ENCODE peak calls at places on chromosome 5, in ten cellular contexts. Y is Peyer's patch; C is psoas muscle; I is ovary; H is right cardiac atrium; Z is aorta; G is AG04450; J is CD8-positive, alpha-beta T cell; S is Panc1; M is upper lobe of right lung. L is an unnamed sample.

GRCh38 chr5:43121565-43122484 is 1.1 kb downstream of the ZNF131 start:
- DNase-seq in G (peak; percentile 21), Z (no peak), Y (no peak), I (no peak), S (no peak), H (no peak), C (no peak), M (no peak), J (no peak), L (no peak)

GRCh38 chr5:57698785-57699184 is 216.2 kb upstream of the ACTBL2 start:
- DNase-seq in C (no peak), Y (no peak), S (peak; percentile 84), H (no peak), Z (no peak), M (no peak), I (no peak), J (no peak), G (no peak), L (no peak)

GRCh38 chr5:124843596-124843899 is 97.1 kb upstream of the ZNF608 start:
- DNase-seq in C (no peak), M (no peak), H (no peak), Y (no peak), Z (no peak), I (no peak), G (no peak), S (no peak), J (no peak), L (no peak)

GRCh38 chr5:141596867-141597266 is 21.9 kb downstream of the DIAPH1 start:
- DNase-seq in Z (no peak), I (no peak), J (no peak), H (no peak), G (no peak), Y (no peak), S (no peak), M (no peak), C (no peak), L (no peak)

GRCh38 chr5:113693205-113693553 is 179.7 kb downstream of the YTHDC2 start:
- DNase-seq in I (no peak), C (no peak), M (no peak), G (no peak), H (no peak), J (no peak), S (no peak), Z (no peak), Y (no peak), L (no peak)

GRCh38 chr5:89930591-89931383 is 478.8 kb downstream of the CETN3 start:
- DNase-seq in J (no peak), Z (no peak), M (no peak), C (no peak), G (peak; percentile 4), S (peak; percentile 74), I (no peak), H (no peak), Y (no peak), L (no peak)

GRCh38 chr5:123000731-123001130 is 35.8 kb downstream of the PPIC start:
- DNase-seq in M (no peak), H (no peak), I (no peak), G (no peak), Z (no peak), J (no peak), Y (no peak), S (no peak), C (no peak), L (no peak)

GRCh38 chr5:34571380-34572041 is 84.6 kb upstream of the RAI14 start:
- DNase-seq in M (no peak), I (no peak), H (no peak), C (no peak), J (no peak), G (peak; percentile 42), S (no peak), Y (no peak), Z (no peak), L (no peak)

GRCh38 chr5:171600736-171601265 is 181.4 kb downstream of the FGF18 start:
- DNase-seq in Z (peak; percentile 76), H (peak; percentile 70), G (no peak), M (no peak), I (no peak), J (no peak), S (no peak), Y (no peak), C (peak; percentile 43), L (peak; percentile 62)

GRCh38 chr5:93611510-93611899 is 28.5 kb downstream of the NR2F1 start:
- DNase-seq in S (no peak), Z (no peak), Y (no peak), H (no peak), I (no peak), M (no peak), J (no peak), C (no peak), G (no peak), L (no peak)

GRCh38 chr5:93611900-93612898 is 29.2 kb downstream of the NR2F1 start:
- DNase-seq in G (no peak), I (peak; percentile 43), C (no peak), Z (no peak), Y (no peak), M (no peak), J (peak; percentile 27), S (no peak), H (peak; percentile 67), L (no peak)

GRCh38 chr5:93609756-93610155 is 26.7 kb downstream of the NR2F1 start:
- DNase-seq in C (no peak), Y (no peak), J (no peak), Z (no peak), S (no peak), G (no peak), H (no peak), M (no peak), I (no peak), L (no peak)

GRCh38 chr5:93607367-93608258 is 24.6 kb downstream of the NR2F1 start:
- DNase-seq in J (peak; percentile 33), G (no peak), Z (no peak), Y (no peak), H (no peak), C (no peak), I (no peak), M (no peak), S (no peak), L (no peak)

DNA sequence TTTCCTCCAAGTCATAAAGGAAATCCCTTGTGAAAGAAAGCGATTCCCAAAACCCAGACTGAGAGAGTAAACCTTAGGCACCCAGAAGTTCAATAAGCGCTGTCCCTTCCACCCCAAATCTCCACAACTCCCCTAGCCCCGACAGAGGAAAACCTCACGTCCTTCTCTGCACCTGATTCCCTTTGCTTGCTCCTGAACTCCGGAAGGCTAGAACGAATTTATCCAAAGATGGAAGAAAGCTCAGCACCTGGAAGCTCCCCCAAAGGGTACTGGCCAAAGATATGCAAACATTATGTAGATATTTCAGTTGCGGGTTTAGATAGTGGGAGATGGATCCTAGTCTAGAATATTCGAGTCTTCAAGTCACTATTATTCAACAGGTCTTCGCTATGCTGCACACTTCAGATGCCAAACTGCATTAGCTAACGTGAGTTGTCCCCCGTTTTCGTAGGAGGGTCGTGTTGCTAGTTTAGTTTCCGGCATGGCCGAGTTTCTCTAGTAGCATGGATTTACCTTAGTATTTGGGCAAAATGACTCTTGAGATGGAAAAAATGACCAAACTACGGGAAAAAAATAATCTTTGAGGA is 27.7 kb downstream of the NR2F1 start:
- DNase-seq in I (no peak), J (no peak), Y (no peak), S (no peak), H (no peak), G (no peak), Z (no peak), C (no peak), M (no peak), L (no peak)
- H3K27me3 ChIP-seq in I (no peaks in the 10 kb centered on the region), J (peaks cover 63% of the 10 kb centered on the region), Y (no peaks in the 10 kb centered on the region), S (peaks cover 44% of the 10 kb centered on the region), H (no peaks in the 10 kb centered on the region), G (peaks cover 21% of the 10 kb centered on the region), Z (peaks cover 2% of the 10 kb centered on the region), C (peaks cover 14% of the 10 kb centered on the region), M (peaks cover 94% of the 10 kb centered on the region), L (peaks cover 79% of the 10 kb centered on the region)

DNA sequence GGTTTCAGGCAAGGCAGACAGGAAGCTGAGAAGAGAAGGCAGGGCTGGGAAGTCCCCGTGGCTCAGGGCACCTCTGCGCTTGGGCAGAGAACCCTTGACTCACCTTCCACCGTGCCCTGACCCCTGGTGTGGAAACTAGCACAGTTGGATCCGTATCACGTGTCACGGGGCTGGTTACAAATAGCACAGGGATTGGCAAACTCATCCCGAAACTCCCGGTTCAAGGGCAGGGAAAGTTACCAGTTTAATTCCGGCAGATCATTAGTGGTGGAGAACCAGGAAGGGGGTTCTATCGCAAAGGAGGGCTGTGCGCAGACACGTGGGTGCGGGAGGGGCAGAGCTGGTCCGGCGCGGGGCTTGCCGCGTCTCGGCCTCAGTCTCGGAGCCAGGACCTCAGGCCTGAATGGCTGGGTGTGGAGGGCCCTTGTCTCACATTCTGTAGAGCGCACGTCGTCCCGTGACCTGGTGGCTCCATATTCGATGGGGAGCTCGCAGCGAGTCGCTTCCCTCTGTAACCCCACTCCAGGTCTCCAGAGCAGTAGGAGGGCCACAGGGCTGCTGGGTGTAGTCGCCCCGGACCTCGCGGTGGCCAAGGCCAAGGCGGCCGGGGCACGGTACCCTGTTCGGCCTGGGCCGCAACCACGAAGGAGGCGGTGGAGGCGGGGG is 750 bp upstream of the TMEM171 start:
- DNase-seq in C (peak; percentile 23), J (no peak), Y (no peak), I (no peak), G (no peak), M (no peak), Z (no peak), S (no peak), H (no peak), L (no peak)
- H3K27ac ChIP-seq in C (peak overlapping the region; percentile 46), J (no peak overlapping the region), Y (peak overlapping the region; percentile 99), I (no peak overlapping the region), G (no peak overlapping the region), M (no peak overlapping the region), Z (no peak overlapping the region), S (no peak overlapping the region), H (no peak overlapping the region), L (peak overlapping the region; percentile 31)

DNA sequence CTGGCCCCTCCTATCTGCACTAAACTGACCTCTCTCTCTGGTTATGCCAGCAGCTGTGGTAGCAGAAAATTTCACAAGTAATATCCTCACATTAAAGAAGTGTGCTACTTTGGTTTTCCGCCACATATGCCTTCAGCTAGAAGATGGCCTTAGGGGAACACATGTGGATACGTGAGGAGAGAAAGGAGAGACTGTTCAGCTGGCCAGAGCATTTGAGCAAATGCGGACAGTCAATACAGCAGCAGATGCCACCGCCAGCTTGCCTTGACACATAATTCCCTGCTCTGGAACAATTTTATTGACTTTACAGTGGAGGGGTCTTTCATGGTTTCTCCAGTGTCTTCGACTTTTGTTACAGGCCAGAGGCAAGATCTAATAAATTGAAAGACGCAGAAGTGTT is 434.6 kb downstream of the TAF11L14 start:
- DNase-seq in S (no peak), I (no peak), G (no peak), Z (no peak), C (no peak), H (no peak), M (no peak), J (no peak), Y (no peak), L (no peak)
- H3K9me3 ChIP-seq in S (no peaks in the 10 kb centered on the region), I (no peaks in the 10 kb centered on the region), G (peaks cover 3% of the 10 kb centered on the region), Z (no peaks in the 10 kb centered on the region), C (no peaks in the 10 kb centered on the region), H (peaks cover 2% of the 10 kb centered on the region), M (no peaks in the 10 kb centered on the region), J (no peaks in the 10 kb centered on the region), Y (no peaks in the 10 kb centered on the region), L (no peaks in the 10 kb centered on the region)

DNA sequence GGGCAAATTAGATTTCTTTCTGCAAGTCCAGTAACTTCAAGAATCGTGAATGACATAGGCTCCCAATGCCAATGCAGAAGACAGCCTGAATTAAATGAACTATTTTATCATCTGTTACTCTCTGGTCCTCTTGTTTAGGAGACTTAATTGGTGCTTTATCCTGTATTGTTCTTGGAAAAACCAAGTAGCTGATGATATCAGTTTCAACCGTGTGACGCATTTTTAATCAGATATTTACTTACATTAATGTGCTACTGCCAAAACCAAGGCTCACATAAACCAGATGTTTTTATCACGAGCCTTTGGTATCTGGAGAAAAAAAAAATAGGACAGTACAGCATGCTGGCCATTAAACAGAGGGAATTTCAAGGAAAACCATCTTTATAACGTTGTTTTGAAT is 90.0 kb downstream of the ICE1 start:
- DNase-seq in Z (no peak), I (no peak), S (no peak), G (no peak), H (no peak), J (no peak), Y (no peak), C (no peak), M (no peak), L (no peak)
- H3K27me3 ChIP-seq in Z (no peaks in the 10 kb centered on the region), I (no peaks in the 10 kb centered on the region), S (peaks cover 2% of the 10 kb centered on the region), G (no peaks in the 10 kb centered on the region), H (no peaks in the 10 kb centered on the region), J (no peaks in the 10 kb centered on the region), Y (no peaks in the 10 kb centered on the region), C (no peaks in the 10 kb centered on the region), M (no peaks in the 10 kb centered on the region), L (no peaks in the 10 kb centered on the region)